ENCODE peak calls at places on chromosome 1, in ten cellular contexts. N, V, K, H, U, S, B, L, Q and W are unnamed samples.

GRCh38 chr1:116693759-116694482 is 26.4 kb upstream of the IGSF3 start:
- DNase-seq in N (no peak), V (peak; percentile 33), K (peak; percentile 46), H (no peak), U (no peak), S (no peak), B (peak; percentile 46), L (no peak), Q (peak; percentile 98), W (no peak)

GRCh38 chr1:68919070-68919469 is 422.2 kb upstream of the DEPDC1 start:
- DNase-seq in N (no peak), V (no peak), K (no peak), H (no peak), U (no peak), S (no peak), B (no peak), L (no peak), Q (no peak), W (no peak)

GRCh38 chr1:112887599-112888303 is 68.2 kb downstream of the SLC16A1 start:
- DNase-seq in N (no peak), V (no peak), K (no peak), H (no peak), U (no peak), S (no peak), B (no peak), L (no peak), Q (no peak), W (no peak)

GRCh38 chr1:81836007-81836626 is 35.4 kb downstream of the ADGRL2 start:
- DNase-seq in N (peak; percentile 51), V (no peak), K (no peak), H (no peak), U (no peak), S (peak; percentile 3), B (no peak), L (no peak), Q (no peak), W (no peak)

GRCh38 chr1:241985787-241986186 is 13.1 kb downstream of the MAP1LC3C start:
- DNase-seq in N (no peak), V (peak; percentile 24), K (peak; percentile 57), H (no peak), U (peak; percentile 30), S (peak; percentile 34), B (no peak), L (peak; percentile 45), Q (peak; percentile 18), W (no peak)

GRCh38 chr1:228097333-228098081 is 5.6 kb downstream of the C1orf35 start:
- DNase-seq in N (no peak), V (no peak), K (no peak), H (no peak), U (peak; percentile 21), S (no peak), B (no peak), L (no peak), Q (no peak), W (no peak)

GRCh38 chr1:232426801-232427200 is 203.1 kb downstream of the SIPA1L2 start:
- DNase-seq in N (no peak), V (no peak), K (no peak), H (no peak), U (no peak), S (peak; percentile 83), B (no peak), L (no peak), Q (no peak), W (no peak)

GRCh38 chr1:23784846-23785245 is 6.1 kb upstream of the LYPLA2 start:
- DNase-seq in N (no peak), V (no peak), K (no peak), H (no peak), U (no peak), S (no peak), B (no peak), L (no peak), Q (no peak), W (no peak)

GRCh38 chr1:90782046-90782445 is 64.9 kb upstream of the BARHL2 start:
- DNase-seq in N (no peak), V (no peak), K (no peak), H (no peak), U (no peak), S (no peak), B (no peak), L (no peak), Q (no peak), W (no peak)

GRCh38 chr1:236659792-236660587 is 26.3 kb upstream of the ACTN2 start:
- DNase-seq in N (no peak), V (no peak), K (no peak), H (no peak), U (no peak), S (no peak), B (no peak), L (no peak), Q (no peak), W (no peak)

GRCh38 chr1:45545553-45546310 is 4.9 kb upstream of the AKR1A1 start:
- DNase-seq in N (no peak), V (no peak), K (no peak), H (no peak), U (no peak), S (no peak), B (no peak), L (no peak), Q (no peak), W (no peak)

GRCh38 chr1:45542591-45542990 is 8.0 kb upstream of the AKR1A1 start:
- DNase-seq in N (peak; percentile 26), V (peak; percentile 55), K (no peak), H (no peak), U (peak; percentile 82), S (no peak), B (no peak), L (peak; percentile 30), Q (no peak), W (no peak)

GRCh38 chr1:45544530-45544929 is 6.1 kb upstream of the AKR1A1 start:
- DNase-seq in N (no peak), V (no peak), K (no peak), H (no peak), U (no peak), S (no peak), B (no peak), L (no peak), Q (no peak), W (no peak)

GRCh38 chr1:45545019-45545493 is 5.6 kb upstream of the AKR1A1 start:
- DNase-seq in N (no peak), V (no peak), K (no peak), H (no peak), U (no peak), S (no peak), B (no peak), L (no peak), Q (peak; percentile 53), W (no peak)

GRCh38 chr1:45543599-45544417 is 6.8 kb upstream of the AKR1A1 start:
- DNase-seq in N (peak; percentile 51), V (peak; percentile 60), K (no peak), H (no peak), U (peak; percentile 55), S (no peak), B (no peak), L (peak; percentile 23), Q (no peak), W (no peak)
- H3K4me3 ChIP-seq in N (peak overlapping the region; percentile 1), V (no peak overlapping the region), K (no peak overlapping the region), H (no peak overlapping the region), U (no peak overlapping the region), S (no peak overlapping the region), B (no peak overlapping the region), L (no peak overlapping the region), Q (no peak overlapping the region), W (no peak overlapping the region)

GRCh38 chr1:9942399-9942938 is 722 bp downstream of the LZIC start:
- DNase-seq in N (peak; percentile 16), V (no peak), K (peak; percentile 6), H (no peak), U (no peak), S (peak; percentile 72), B (peak; percentile 21), L (no peak), Q (peak; percentile 61), W (no peak)
- TF ChIP-seq CTCF in N (peak; percentile 58), V (peak; percentile 39), K (peak; percentile 41), H (peak; percentile 46), U (peak; percentile 53), S (peak; percentile 72), B (peak; percentile 58), L (peak; percentile 46), Q (peak; percentile 46), W (peak; percentile 58)

GRCh38 chr1:38000233-38000528 is 5.1 kb downstream of the FHL3 start:
- DNase-seq in N (no peak), V (no peak), K (no peak), H (no peak), U (no peak), S (no peak), B (no peak), L (no peak), Q (no peak), W (no peak)
- H3K4me3 ChIP-seq in N (peak overlapping the region; percentile 8), V (no peak overlapping the region), K (no peak overlapping the region), H (peak overlapping the region; percentile 36), U (no peak overlapping the region), S (no peak overlapping the region), B (no peak overlapping the region), L (no peak overlapping the region), Q (no peak overlapping the region), W (no peak overlapping the region)

GRCh38 chr1:85225624-85226380 is 25.0 kb upstream of the SYDE2 start:
- DNase-seq in N (no peak), V (no peak), K (no peak), H (no peak), U (no peak), S (no peak), B (no peak), L (no peak), Q (no peak), W (no peak)

GRCh38 chr1:85224734-85225623 is 24.2 kb upstream of the SYDE2 start:
- DNase-seq in N (no peak), V (peak; percentile 72), K (no peak), H (no peak), U (peak; percentile 84), S (peak; percentile 48), B (no peak), L (peak; percentile 83), Q (peak; percentile 91), W (no peak)

GRCh38 chr1:85228952-85229351 is 28.1 kb upstream of the SYDE2 start:
- DNase-seq in N (no peak), V (no peak), K (no peak), H (no peak), U (no peak), S (no peak), B (no peak), L (no peak), Q (no peak), W (no peak)

GRCh38 chr1:85229574-85230097 is 28.8 kb upstream of the SYDE2 start:
- DNase-seq in N (no peak), V (no peak), K (no peak), H (no peak), U (no peak), S (no peak), B (no peak), L (no peak), Q (no peak), W (no peak)

GRCh38 chr1:85230305-85230977 is 29.0 kb downstream of the C1orf52 start:
- DNase-seq in N (no peak), V (no peak), K (no peak), H (no peak), U (no peak), S (no peak), B (no peak), L (no peak), Q (no peak), W (no peak)
- TF ChIP-seq CTCF in N (peak; percentile 61), V (peak; percentile 24), K (peak; percentile 32), H (peak; percentile 26), U (no peak), S (peak; percentile 18), B (peak; percentile 32), L (peak; percentile 37), Q (peak; percentile 26), W (peak; percentile 52)